ENCODE peak calls at places on chromosome 2, in eight cellular contexts. I is GM12878, R is A549, W is endothelial cell of umbilical vein, E is HCT116, D is H1, U is K562, F is HepG2. Z is an unnamed sample.

GRCh38 chr2:136185991-136186771 is 68.2 kb upstream of the CXCR4 start:
- DNase-seq in D (no peak), I (no peak), W (no peak), U (no peak), F (no peak), E (no peak), R (no peak), Z (no peak)

GRCh38 chr2:101560780-101561315 is 85.9 kb upstream of the RFX8 start:
- DNase-seq in D (no peak), I (no peak), E (no peak), F (no peak), U (no peak), R (no peak), W (no peak), Z (peak; percentile 86)

GRCh38 chr2:118058979-118059378 is 29.3 kb upstream of the INSIG2 start:
- DNase-seq in U (no peak), F (no peak), D (no peak), R (no peak), W (no peak), E (no peak), I (no peak), Z (no peak)

GRCh38 chr2:157247068-157247407 is 10.5 kb upstream of the GALNT5 start:
- DNase-seq in F (no peak), E (no peak), D (no peak), I (no peak), W (no peak), R (no peak), U (no peak), Z (no peak)

GRCh38 chr2:106581755-106582430 is 94.7 kb downstream of the CD8B2 start:
- DNase-seq in F (peak; percentile 51), E (peak; percentile 45), R (peak; percentile 73), W (no peak), I (no peak), D (no peak), U (peak; percentile 21), Z (peak; percentile 55)

GRCh38 chr2:70087703-70088507 is 628 bp downstream of the PCBP1 start:
- DNase-seq in U (peak; percentile 72), E (no peak), D (no peak), R (peak; percentile 74), I (no peak), F (peak; percentile 64), W (peak; percentile 61), Z (peak; percentile 78)

GRCh38 chr2:165408191-165408590 is 61.3 kb upstream of the CSRNP3 start:
- DNase-seq in R (no peak), I (no peak), W (peak; percentile 26), E (no peak), D (no peak), U (no peak), F (no peak), Z (no peak)

GRCh38 chr2:163044116-163044515 is 205.5 kb upstream of the KCNH7 start:
- DNase-seq in D (no peak), F (no peak), I (no peak), E (no peak), R (peak; percentile 5), W (no peak), U (no peak), Z (no peak)

GRCh38 chr2:28219134-28219533 is 173.5 kb upstream of the FOSL2 start:
- DNase-seq in F (no peak), U (no peak), R (no peak), E (no peak), D (no peak), W (no peak), I (no peak), Z (no peak)

GRCh38 chr2:222442665-222443064 is 18.3 kb downstream of the SGPP2 start:
- DNase-seq in D (no peak), F (no peak), W (no peak), U (no peak), R (no peak), I (no peak), E (no peak), Z (peak; percentile 51)

GRCh38 chr2:105576050-105576439 is 168.7 kb upstream of the NCK2 start:
- DNase-seq in U (no peak), W (no peak), E (no peak), I (no peak), R (no peak), D (no peak), F (no peak), Z (no peak)

GRCh38 chr2:197246405-197246804 is 64.2 kb downstream of the ANKRD44 start:
- DNase-seq in D (no peak), E (no peak), I (no peak), R (no peak), F (no peak), U (no peak), W (no peak), Z (no peak)

GRCh38 chr2:26934985-26935384 is 35.5 kb upstream of the MAPRE3 start:
- DNase-seq in F (no peak), U (no peak), W (no peak), I (no peak), E (no peak), D (no peak), R (no peak), Z (no peak)

GRCh38 chr2:235605306-235605998 is 111.6 kb downstream of the AGAP1 start:
- DNase-seq in U (no peak), D (no peak), F (no peak), E (no peak), I (no peak), R (peak; percentile 34), W (peak; percentile 25), Z (peak; percentile 25)
- TF ChIP-seq MAX in U (no peak), D (no peak), F (no peak), E (no peak), I (no peak), R (no peak), W (no peak), Z (no peak)

GRCh38 chr2:173075781-173076556 is at the start of gene MAP3K20:
- DNase-seq in R (peak; percentile 77), F (peak; percentile 38), W (peak; percentile 70), I (peak; percentile 9), U (peak; percentile 72), E (no peak), D (no peak), Z (peak; percentile 93)
- TF ChIP-seq POLR2A in R (peak; percentile 60), F (peak; percentile 62), W (peak; percentile 54), I (peak; percentile 75), U (peak; percentile 59), E (no peak), D (peak; percentile 68), Z (peak; percentile 56)

GRCh38 chr2:217162533-217162932 is 302.7 kb upstream of the TNP1 start:
- DNase-seq in D (no peak), U (peak; percentile 20), I (no peak), E (peak; percentile 43), F (peak; percentile 52), W (no peak), R (no peak), Z (peak; percentile 79)

GRCh38 chr2:217157581-217157980 is 297.7 kb upstream of the TNP1 start:
- DNase-seq in U (no peak), I (no peak), R (no peak), D (no peak), E (no peak), F (no peak), W (no peak), Z (no peak)

GRCh38 chr2:217160978-217161973 is 301.4 kb upstream of the TNP1 start:
- DNase-seq in R (no peak), W (peak; percentile 93), F (no peak), U (no peak), E (no peak), D (no peak), I (no peak), Z (no peak)

GRCh38 chr2:217158906-217159305 is 299.0 kb upstream of the TNP1 start:
- DNase-seq in I (no peak), D (no peak), F (no peak), R (no peak), U (no peak), W (no peak), E (no peak), Z (no peak)

DNA sequence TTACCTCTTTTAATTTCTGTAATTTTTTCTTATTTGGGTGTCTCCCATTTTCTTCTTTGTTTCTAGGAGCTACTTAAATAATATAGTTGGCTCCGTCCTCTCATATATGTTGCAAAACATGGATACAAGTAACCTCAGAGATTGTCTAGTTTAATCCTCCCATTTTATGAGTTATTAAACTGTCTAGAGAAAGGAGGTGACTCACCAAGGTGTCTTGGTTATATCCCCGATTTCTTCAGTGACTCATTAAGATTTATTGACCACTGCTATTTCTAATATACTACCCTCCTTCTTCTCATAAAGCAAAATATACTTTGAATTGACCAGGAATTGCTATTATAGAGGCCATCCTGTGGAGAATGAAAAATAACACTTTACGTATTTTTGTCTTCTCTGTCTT is 300.2 kb upstream of the TNP1 start:
- DNase-seq in W (no peak), I (no peak), E (no peak), F (no peak), D (no peak), U (no peak), R (peak; percentile 16), Z (no peak)
- TF ChIP-seq MAX in W (no peak), I (no peak), E (no peak), F (no peak), D (no peak), U (no peak), R (no peak), Z (no peak)

GRCh38 chr2:119364798-119365197 is 1.8 kb downstream of the C2orf76 start:
- DNase-seq in D (no peak), E (no peak), R (no peak), W (no peak), U (no peak), I (no peak), F (no peak), Z (no peak)

GRCh38 chr2:119365436-119365835 is 1.2 kb downstream of the C2orf76 start:
- DNase-seq in I (no peak), R (no peak), E (no peak), F (no peak), W (no peak), D (no peak), U (no peak), Z (no peak)

GRCh38 chr2:119366161-119366648 is 429 bp downstream of the C2orf76 start:
- DNase-seq in R (peak; percentile 20), D (no peak), E (no peak), I (no peak), U (no peak), F (peak; percentile 70), W (no peak), Z (peak; percentile 53)

GRCh38 chr2:119367472-119368099 is 809 bp downstream of the DBI start:
- DNase-seq in W (no peak), U (peak; percentile 40), F (peak; percentile 73), E (no peak), D (no peak), R (peak; percentile 15), I (no peak), Z (peak; percentile 77)

DNA sequence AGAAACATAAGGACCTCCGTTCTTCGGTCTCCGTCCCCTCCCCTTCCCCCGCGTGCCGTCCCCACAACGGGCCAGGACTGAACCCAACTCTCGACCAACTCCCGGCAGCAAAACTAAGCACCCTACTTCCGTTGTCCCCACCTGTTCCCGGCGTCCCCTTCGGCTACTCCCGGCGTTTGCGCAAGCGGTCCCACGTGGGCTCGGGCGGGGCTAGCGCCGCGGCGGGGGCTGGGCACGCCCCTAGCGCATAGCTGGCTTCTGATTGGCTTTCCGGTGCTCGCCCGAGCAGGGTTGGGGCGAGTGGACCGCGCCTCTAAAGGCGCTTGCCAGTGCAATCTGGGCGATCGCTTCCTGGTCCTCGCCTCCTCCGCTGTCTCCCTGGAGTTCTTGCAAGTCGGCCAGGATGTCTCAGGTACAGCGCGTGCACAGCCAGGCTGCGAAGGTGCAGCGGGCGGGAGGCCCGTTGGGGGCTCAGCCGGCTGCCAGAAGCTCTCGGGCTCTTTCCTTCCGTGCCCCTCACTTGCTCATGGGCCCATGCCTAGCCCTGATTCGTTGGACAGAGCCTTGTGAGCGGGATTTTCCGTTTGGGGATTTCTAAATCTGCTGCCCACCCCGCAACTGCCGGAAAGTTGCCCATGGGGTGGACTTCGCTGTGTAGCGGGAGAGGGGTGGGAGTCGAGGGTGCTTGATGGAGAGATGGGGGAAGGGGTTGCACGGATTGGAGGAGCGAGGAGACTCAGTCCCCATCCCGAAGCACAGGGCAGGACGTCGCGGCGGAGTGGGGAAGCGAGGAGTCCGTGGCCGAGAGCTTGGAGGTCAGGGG is at the start of the genes C2orf76 and DBI:
- DNase-seq in W (peak; percentile 95), F (peak; percentile 95), E (peak; percentile 89), U (peak; percentile 98), D (peak; percentile 90), I (peak; percentile 90), R (peak; percentile 96), Z (peak; percentile 99)
- TF ChIP-seq POLR2A in W (peak; percentile 89), F (peak; percentile 87), E (peak; percentile 78), U (peak; percentile 91), D (peak; percentile 87), I (peak; percentile 95), R (peak; percentile 73), Z (peak; percentile 55)